ENCODE peak calls at places on chromosomes 3 and 15, in four cellular contexts. Z is bronchial epithelial cell, P is sciatic nerve, C is ACHN. V is an unnamed sample.

GRCh38 chr3:146308682-146309081 is 57.8 kb upstream of the PLSCR4 start:
- DNase-seq in Z (no peak), C (no peak), P (no peak), V (no peak)

GRCh38 chr15:92951800-92952199 is 51.7 kb downstream of the CHD2 start:
- DNase-seq in P (no peak), C (no peak), Z (no peak), V (no peak)

GRCh38 chr3:12944849-12945248 is 103.5 kb upstream of the RPL32 start:
- DNase-seq in P (no peak), C (no peak), Z (no peak), V (no peak)

GRCh38 chr15:69820819-69821218 is 276.9 kb downstream of the TLE3 start:
- DNase-seq in P (no peak), Z (no peak), C (no peak), V (no peak)

GRCh38 chr15:89017370-89018066 is 70.7 kb upstream of the ABHD2 start:
- DNase-seq in Z (peak), P (peak), C (peak), V (peak)

GRCh38 chr3:1092771-1093170 is at the start of gene CNTN6:
- DNase-seq in C (peak), Z (no peak), P (no peak), V (no peak)

GRCh38 chr15:93219859-93220258 is 130.8 kb upstream of the RGMA start:
- DNase-seq in C (no peak), P (no peak), Z (no peak), V (no peak)

GRCh38 chr3:150449169-150449721 is 41.1 kb downstream of the TSC22D2 start:
- DNase-seq in P (no peak), C (peak), Z (peak), V (no peak)

GRCh38 chr15:83854950-83855707 is 201.2 kb downstream of the ADAMTSL3 start:
- DNase-seq in C (no peak), Z (no peak), P (no peak), V (no peak)